ENCODE peak calls at places on chromosomes 11 and 22, in nine cellular contexts. One of them, this sample, is unnamed.
A peak's percentile ranks its signal among the peaks of the same experiment; 100 is the strongest.

GRCh38 chr11:121039971-121040613 is 16.2 kb downstream of the TBCEL start:
- DNase-seq in body of pancreas: no peak
- DNase-seq in retinal pigment epithelial cell: no peak
- DNase-seq in colonic mucosa: no peak
- DNase-seq in cortex of kidney: no peak
- DNase-seq in NCI-H2029: no peak
- DNase-seq in Ammon's horn: no peak
- DNase-seq in upper lobe of right lung: no peak
- DNase-seq in fibroblast of the conjunctiva: no peak
- DNase-seq in this sample: no peak

GRCh38 chr11:8260202-8260996 is 3.3 kb downstream of the LMO1 start:
- DNase-seq in retinal pigment epithelial cell: no peak
- DNase-seq in Ammon's horn: no peak
- DNase-seq in NCI-H2029: no peak
- DNase-seq in cortex of kidney: no peak
- DNase-seq in fibroblast of the conjunctiva: no peak
- DNase-seq in colonic mucosa: no peak
- DNase-seq in upper lobe of right lung: peak; percentile 20
- DNase-seq in body of pancreas: no peak
- DNase-seq in this sample: no peak

GRCh38 chr11:119691701-119692546 is 37.1 kb downstream of the NECTIN1 start:
- DNase-seq in NCI-H2029: no peak
- DNase-seq in retinal pigment epithelial cell: no peak
- DNase-seq in upper lobe of right lung: no peak
- DNase-seq in colonic mucosa: no peak
- DNase-seq in cortex of kidney: no peak
- DNase-seq in body of pancreas: no peak
- DNase-seq in Ammon's horn: no peak
- DNase-seq in fibroblast of the conjunctiva: no peak
- DNase-seq in this sample: no peak

GRCh38 chr11:114091791-114092397 is 32.4 kb downstream of the ZBTB16 start:
- DNase-seq in Ammon's horn: peak; percentile 60
- DNase-seq in colonic mucosa: no peak
- DNase-seq in body of pancreas: no peak
- DNase-seq in upper lobe of right lung: no peak
- DNase-seq in cortex of kidney: no peak
- DNase-seq in retinal pigment epithelial cell: no peak
- DNase-seq in fibroblast of the conjunctiva: no peak
- DNase-seq in NCI-H2029: no peak
- DNase-seq in this sample: no peak

GRCh38 chr11:117717485-117718314 is 79.3 kb downstream of the DSCAML1 start:
- DNase-seq in upper lobe of right lung: peak; percentile 82
- DNase-seq in body of pancreas: peak; percentile 62
- DNase-seq in cortex of kidney: no peak
- DNase-seq in retinal pigment epithelial cell: peak; percentile 26
- DNase-seq in NCI-H2029: peak; percentile 82
- DNase-seq in Ammon's horn: peak; percentile 93
- DNase-seq in colonic mucosa: peak; percentile 53
- DNase-seq in fibroblast of the conjunctiva: no peak
- DNase-seq in this sample: no peak

GRCh38 chr11:64285885-64286800 is 495 bp downstream of the GPR137 start:
- DNase-seq in Ammon's horn: no peak
- DNase-seq in body of pancreas: peak; percentile 74
- DNase-seq in fibroblast of the conjunctiva: no peak
- DNase-seq in upper lobe of right lung: no peak
- DNase-seq in NCI-H2029: peak; percentile 54
- DNase-seq in retinal pigment epithelial cell: no peak
- DNase-seq in colonic mucosa: no peak
- DNase-seq in cortex of kidney: no peak
- DNase-seq in this sample: peak; percentile 69

GRCh38 chr11:2994336-2994730 is 2.2 kb upstream of the NAP1L4 start:
- DNase-seq in upper lobe of right lung: no peak
- DNase-seq in fibroblast of the conjunctiva: no peak
- DNase-seq in cortex of kidney: no peak
- DNase-seq in body of pancreas: no peak
- DNase-seq in retinal pigment epithelial cell: no peak
- DNase-seq in NCI-H2029: no peak
- DNase-seq in colonic mucosa: no peak
- DNase-seq in Ammon's horn: no peak
- DNase-seq in this sample: no peak

GRCh38 chr11:71268706-71269321 is 16.4 kb upstream of the SHANK2 start:
- DNase-seq in retinal pigment epithelial cell: no peak
- DNase-seq in body of pancreas: no peak
- DNase-seq in Ammon's horn: no peak
- DNase-seq in NCI-H2029: no peak
- DNase-seq in upper lobe of right lung: peak; percentile 47
- DNase-seq in colonic mucosa: peak; percentile 41
- DNase-seq in fibroblast of the conjunctiva: no peak
- DNase-seq in cortex of kidney: no peak
- DNase-seq in this sample: no peak

GRCh38 chr22:43228863-43229262 is 41.9 kb upstream of the TTLL12 start:
- DNase-seq in Ammon's horn: no peak
- DNase-seq in upper lobe of right lung: no peak
- DNase-seq in cortex of kidney: no peak
- DNase-seq in body of pancreas: no peak
- DNase-seq in colonic mucosa: no peak
- DNase-seq in fibroblast of the conjunctiva: no peak
- DNase-seq in retinal pigment epithelial cell: no peak
- DNase-seq in NCI-H2029: no peak
- DNase-seq in this sample: no peak

GRCh38 chr11:13110929-13111812 is 102.1 kb downstream of the RASSF10 start:
- DNase-seq in upper lobe of right lung: no peak
- DNase-seq in body of pancreas: no peak
- DNase-seq in cortex of kidney: no peak
- DNase-seq in Ammon's horn: no peak
- DNase-seq in colonic mucosa: no peak
- DNase-seq in NCI-H2029: no peak
- DNase-seq in retinal pigment epithelial cell: no peak
- DNase-seq in fibroblast of the conjunctiva: no peak
- DNase-seq in this sample: no peak

GRCh38 chr11:106121570-106122320 is 44.3 kb downstream of the AASDHPPT start:
- DNase-seq in Ammon's horn: no peak
- DNase-seq in colonic mucosa: no peak
- DNase-seq in body of pancreas: no peak
- DNase-seq in upper lobe of right lung: no peak
- DNase-seq in NCI-H2029: no peak
- DNase-seq in fibroblast of the conjunctiva: no peak
- DNase-seq in retinal pigment epithelial cell: no peak
- DNase-seq in cortex of kidney: no peak
- DNase-seq in this sample: no peak

GRCh38 chr11:32385998-32386397 is 49.3 kb downstream of the WT1 start:
- DNase-seq in upper lobe of right lung: no peak
- DNase-seq in colonic mucosa: peak; percentile 20
- DNase-seq in fibroblast of the conjunctiva: no peak
- DNase-seq in retinal pigment epithelial cell: no peak
- DNase-seq in Ammon's horn: no peak
- DNase-seq in NCI-H2029: no peak
- DNase-seq in cortex of kidney: no peak
- DNase-seq in body of pancreas: peak; percentile 11
- DNase-seq in this sample: no peak